ENCODE peak calls at places on chromosome 9, in eight cellular contexts. L, B, M, U, W, T, V and J are unnamed samples.

GRCh38 chr9:12775373-12775962 is 648 bp downstream of the LURAP1L start:
- DNase-seq in L (no peak), B (no peak), M (peak; percentile 16), U (no peak), W (no peak), T (peak; percentile 9), V (no peak), J (no peak)

GRCh38 chr9:117307701-117308100 is 107.2 kb downstream of the ASTN2 start:
- DNase-seq in L (no peak), B (no peak), M (no peak), U (no peak), W (no peak), T (no peak), V (no peak), J (no peak)

GRCh38 chr9:82651474-82651873 is 411.5 kb downstream of the RASEF start:
- DNase-seq in L (no peak), B (no peak), M (no peak), U (no peak), W (no peak), T (no peak), V (no peak), J (no peak)

GRCh38 chr9:107933042-107933441 is 443.5 kb upstream of the KLF4 start:
- DNase-seq in L (no peak), B (no peak), M (no peak), U (peak; percentile 5), W (no peak), T (no peak), V (no peak), J (no peak)

GRCh38 chr9:21549251-21549765 is 67.2 kb upstream of the IFNE start:
- DNase-seq in L (peak; percentile 93), B (no peak), M (peak; percentile 53), U (peak; percentile 82), W (no peak), T (peak; percentile 38), V (no peak), J (no peak)

GRCh38 chr9:137353223-137354152 is 51.4 kb upstream of the NRARP start:
- DNase-seq in L (no peak), B (no peak), M (no peak), U (no peak), W (no peak), T (no peak), V (no peak), J (no peak)

GRCh38 chr9:129026442-129027223 is 1.5 kb downstream of the SH3GLB2 start:
- DNase-seq in L (peak; percentile 46), B (no peak), M (peak; percentile 36), U (no peak), W (no peak), T (no peak), V (no peak), J (no peak)

GRCh38 chr9:107954303-107954702 is 464.7 kb upstream of the KLF4 start:
- DNase-seq in L (no peak), B (no peak), M (no peak), U (no peak), W (no peak), T (no peak), V (no peak), J (no peak)

GRCh38 chr9:69168709-69169217 is 5.3 kb upstream of the TJP2 start:
- DNase-seq in L (no peak), B (no peak), M (peak; percentile 61), U (no peak), W (no peak), T (no peak), V (peak; percentile 53), J (no peak)

GRCh38 chr9:118533850-118534249 is 829.6 kb downstream of the TLR4 start:
- DNase-seq in L (no peak), B (no peak), M (no peak), U (no peak), W (no peak), T (no peak), V (no peak), J (no peak)

GRCh38 chr9:86531273-86531672 is 177.1 kb upstream of the TUT7 start:
- DNase-seq in L (no peak), B (no peak), M (no peak), U (no peak), W (no peak), T (no peak), V (no peak), J (no peak)

GRCh38 chr9:4640027-4640426 is 22.1 kb upstream of the PLPP6 start:
- DNase-seq in L (peak; percentile 60), B (no peak), M (no peak), U (no peak), W (no peak), T (peak; percentile 18), V (peak; percentile 38), J (peak; percentile 41)

GRCh38 chr9:35645736-35646582 is 4.8 kb downstream of the SIT1 start:
- DNase-seq in L (no peak), B (no peak), M (peak; percentile 71), U (no peak), W (no peak), T (peak; percentile 46), V (no peak), J (peak; percentile 61)

GRCh38 chr9:136545065-136545965 is 533 bp downstream of the NOTCH1 start:
- DNase-seq in L (peak; percentile 56), B (no peak), M (no peak), U (no peak), W (no peak), T (no peak), V (no peak), J (no peak)

GRCh38 chr9:21967169-21967568 is 27.0 kb downstream of the CDKN2A start:
- DNase-seq in L (peak; percentile 9), B (no peak), M (no peak), U (no peak), W (no peak), T (no peak), V (no peak), J (no peak)

GRCh38 chr9:18159254-18159653 is 314.7 kb upstream of the ADAMTSL1 start:
- DNase-seq in L (no peak), B (no peak), M (no peak), U (no peak), W (no peak), T (no peak), V (no peak), J (no peak)

GRCh38 chr9:130888146-130888885 is 8.3 kb downstream of the QRFP start:
- DNase-seq in L (no peak), B (no peak), M (no peak), U (no peak), W (no peak), T (no peak), V (no peak), J (no peak)

GRCh38 chr9:116689633-116690032 is 2.5 kb downstream of the TRIM32 start:
- DNase-seq in L (no peak), B (no peak), M (no peak), U (no peak), W (no peak), T (no peak), V (no peak), J (no peak)

GRCh38 chr9:115034801-115035200 is 83.2 kb downstream of the TNC start:
- DNase-seq in L (peak; percentile 92), B (no peak), M (no peak), U (peak; percentile 73), W (no peak), T (no peak), V (no peak), J (no peak)

GRCh38 chr9:137665226-137665625 is 46.4 kb downstream of the EHMT1 start:
- DNase-seq in L (no peak), B (no peak), M (no peak), U (no peak), W (no peak), T (no peak), V (no peak), J (no peak)

GRCh38 chr9:89654025-89654662 is 49.3 kb downstream of the GADD45G start:
- DNase-seq in L (no peak), B (no peak), M (peak; percentile 74), U (no peak), W (no peak), T (no peak), V (no peak), J (no peak)

GRCh38 chr9:112663681-112664080 is 54.2 kb downstream of the INIP start:
- DNase-seq in L (no peak), B (no peak), M (no peak), U (no peak), W (no peak), T (no peak), V (no peak), J (no peak)

GRCh38 chr9:125970340-125970739 is 223.2 kb downstream of the PBX3 start:
- DNase-seq in L (no peak), B (no peak), M (no peak), U (no peak), W (no peak), T (no peak), V (no peak), J (no peak)

GRCh38 chr9:91803143-91803940 is 146.7 kb downstream of the ROR2 start:
- DNase-seq in L (peak; percentile 44), B (no peak), M (no peak), U (no peak), W (no peak), T (no peak), V (no peak), J (no peak)

GRCh38 chr9:130933114-130934046 is 5.7 kb downstream of the FIBCD1 start:
- DNase-seq in L (peak; percentile 85), B (no peak), M (no peak), U (no peak), W (no peak), T (no peak), V (no peak), J (no peak)

GRCh38 chr9:35526087-35526801 is 36.3 kb downstream of the RUSC2 start:
- DNase-seq in L (no peak), B (no peak), M (no peak), U (no peak), W (no peak), T (no peak), V (no peak), J (no peak)

GRCh38 chr9:89606567-89607311 is 1.9 kb downstream of the GADD45G start:
- DNase-seq in L (peak; percentile 48), B (no peak), M (peak; percentile 56), U (no peak), W (no peak), T (no peak), V (peak; percentile 35), J (no peak)

GRCh38 chr9:109118802-109119438 is 827 bp downstream of the TMEM245 start:
- DNase-seq in L (no peak), B (no peak), M (no peak), U (no peak), W (no peak), T (no peak), V (no peak), J (no peak)

GRCh38 chr9:108972626-108973209 is 38.5 kb downstream of the ABITRAM start:
- DNase-seq in L (peak; percentile 61), B (no peak), M (no peak), U (no peak), W (no peak), T (no peak), V (no peak), J (no peak)

GRCh38 chr9:6590772-6591384 is 54.7 kb downstream of the GLDC start:
- DNase-seq in L (no peak), B (no peak), M (no peak), U (no peak), W (no peak), T (no peak), V (no peak), J (no peak)

GRCh38 chr9:111870774-111871542 is 25.7 kb upstream of the UGCG start:
- DNase-seq in L (no peak), B (no peak), M (no peak), U (no peak), W (no peak), T (no peak), V (no peak), J (no peak)

GRCh38 chr9:75390951-75391350 is 302.6 kb downstream of the OSTF1 start:
- DNase-seq in L (peak; percentile 46), B (no peak), M (no peak), U (no peak), W (no peak), T (peak; percentile 26), V (no peak), J (no peak)

GRCh38 chr9:109816490-109816889 is 36.5 kb downstream of the PALM2AKAP2 start:
- DNase-seq in L (peak; percentile 93), B (no peak), M (no peak), U (peak; percentile 93), W (no peak), T (no peak), V (no peak), J (no peak)

GRCh38 chr9:111728143-111728542 is 66.6 kb downstream of the SHOC1 start:
- DNase-seq in L (peak; percentile 28), B (no peak), M (no peak), U (no peak), W (no peak), T (no peak), V (no peak), J (no peak)